ENCODE peak calls at places on chromosomes 3 and 15, in four cellular contexts. Y is A549, M is transverse colon, I is cardiac fibroblast. T is an unnamed sample.

GRCh38 chr3:5699811-5700210 is 512.3 kb downstream of the EDEM1 start:
- DNase-seq in M (peak), Y (no peak), I (no peak), T (no peak)

GRCh38 chr3:187913617-187914033 is 168.4 kb upstream of the BCL6 start:
- DNase-seq in M (peak), I (no peak), Y (peak), T (peak)

GRCh38 chr3:55491296-55491816 is 4.2 kb upstream of the WNT5A start:
- DNase-seq in Y (no peak), I (peak), M (peak), T (peak)

GRCh38 chr3:157131861-157132260 is 28.1 kb downstream of the CCNL1 start:
- DNase-seq in I (no peak), Y (no peak), M (no peak), T (no peak)

GRCh38 chr3:61464785-61465184 is 96.6 kb upstream of the PTPRG start:
- DNase-seq in Y (no peak), M (no peak), I (peak), T (peak)

GRCh38 chr3:23329471-23329870 is 126.3 kb downstream of the UBE2E2 start:
- DNase-seq in Y (no peak), I (no peak), M (no peak), T (no peak)

GRCh38 chr3:189165092-189165491 is 6.7 kb upstream of the TPRG1 start:
- DNase-seq in M (peak), I (no peak), Y (no peak), T (no peak)

GRCh38 chr15:64874131-64874530 is 32.4 kb downstream of the PLEKHO2 start:
- DNase-seq in M (no peak), I (no peak), Y (no peak), T (no peak)

GRCh38 chr3:11211531-11212300 is 57.4 kb downstream of the HRH1 start:
- DNase-seq in Y (no peak), I (peak), M (no peak), T (peak)

GRCh38 chr3:73037369-73037699 is 24.1 kb upstream of the EBLN2 start:
- DNase-seq in Y (no peak), M (no peak), I (peak), T (peak)

GRCh38 chr3:161163297-161163696 is 57.8 kb upstream of the NMD3 start:
- DNase-seq in I (peak), M (no peak), Y (peak), T (peak)

DNA sequence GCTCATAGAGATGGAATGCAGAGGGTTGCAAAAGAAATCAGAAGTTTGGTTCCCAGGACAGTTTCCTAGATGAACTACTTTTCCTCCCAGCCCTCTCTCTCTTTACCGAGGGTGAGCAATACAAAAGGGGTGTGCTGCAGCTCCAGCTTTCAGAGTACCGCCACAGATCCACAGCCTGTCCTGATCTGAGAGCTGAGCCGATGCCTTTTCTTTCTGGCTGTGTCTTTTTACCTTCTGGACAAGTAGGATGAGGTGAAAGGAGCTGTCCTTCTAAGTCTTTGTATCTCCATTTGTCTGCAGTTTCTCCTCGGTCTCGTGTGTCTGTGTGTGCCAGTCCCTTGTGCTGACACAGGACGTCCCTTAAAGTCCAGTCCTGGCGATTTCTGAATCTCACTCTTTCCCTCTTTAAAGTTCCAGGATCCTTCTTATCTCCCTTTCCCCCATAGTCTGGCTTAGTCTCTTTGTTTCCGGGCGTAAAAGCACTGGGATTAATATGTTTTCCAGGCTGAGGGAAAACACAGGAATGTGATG is 545 bp downstream of the CCDC80 start:
- DNase-seq in I (peak), Y (peak), M (no peak), T (peak)
- H3K4me3 ChIP-seq in I (peak), Y (peak), M (peak), T (peak)

GRCh38 chr15:73249499-73249898 is 119.3 kb downstream of the HCN4 start:
- DNase-seq in M (no peak), Y (no peak), I (no peak), T (peak)
- TF ChIP-seq CTCF in M (no peak), Y (no peak), I (no peak), T (peak)

GRCh38 chr3:192408721-192409151 is 318.6 kb downstream of the FGF12 start:
- DNase-seq in I (no peak), M (no peak), Y (no peak), T (no peak)
- H3K4me3 ChIP-seq in I (peak), M (peak), Y (peak), T (peak)

GRCh38 chr3:58497074-58497473 is 5.2 kb downstream of the KCTD6 start:
- DNase-seq in I (peak), Y (no peak), M (no peak), T (peak)

GRCh38 chr3:58494107-58494506 is 2.2 kb downstream of the KCTD6 start:
- DNase-seq in M (no peak), I (peak), Y (no peak), T (no peak)

GRCh38 chr3:58492385-58492970 is 582 bp downstream of the KCTD6 start:
- DNase-seq in Y (no peak), M (no peak), I (no peak), T (no peak)

GRCh38 chr3:58495101-58495500 is 3.2 kb downstream of the KCTD6 start:
- DNase-seq in I (no peak), Y (no peak), M (no peak), T (no peak)

GRCh38 chr3:58496206-58496605 is 4.3 kb downstream of the KCTD6 start:
- DNase-seq in I (peak), M (no peak), Y (no peak), T (no peak)
- TF ChIP-seq CTCF in I (no peak), M (no peak), Y (no peak), T (no peak)

GRCh38 chr3:34312684-34313083 is 514.3 kb downstream of the PDCD6IP start:
- DNase-seq in Y (no peak), M (no peak), I (no peak), T (no peak)
- H3K4me3 ChIP-seq in Y (no peak), M (no peak), I (no peak), T (no peak)

GRCh38 chr15:58483316-58483715 is 51.5 kb downstream of the LIPC start:
- DNase-seq in Y (no peak), I (no peak), M (no peak), T (no peak)
- TF ChIP-seq CTCF in Y (no peak), I (no peak), M (no peak), T (no peak)

GRCh38 chr3:50270422-50270831 is 1.5 kb downstream of the SEMA3B start:
- DNase-seq in Y (no peak), I (no peak), M (no peak), T (no peak)

GRCh38 chr3:50269460-50269859 is 513 bp downstream of the SEMA3B start:
- DNase-seq in Y (no peak), M (no peak), I (no peak), T (no peak)

GRCh38 chr3:50271314-50272072 is 2.5 kb downstream of the SEMA3B start:
- DNase-seq in Y (no peak), I (no peak), M (peak), T (no peak)

GRCh38 chr3:50269977-50270413 is 1.0 kb downstream of the SEMA3B start:
- DNase-seq in I (no peak), Y (no peak), M (no peak), T (peak)

GRCh38 chr3:50270841-50271240 is 1.9 kb downstream of the SEMA3B start:
- DNase-seq in I (no peak), M (no peak), Y (no peak), T (no peak)
- H3K4me3 ChIP-seq in I (no peak), M (no peak), Y (no peak), T (no peak)

T was measured in choroid plexus epithelial cell.